ENCODE peak calls at places on chromosomes 7 and 10, in six cellular contexts. Q is GM23248, A is Ammon's horn, H is right cardiac atrium, Z is NCI-H2171 treated with DMSO at 0.1 percent for 48 hours, G is Right ventricle myocardium superior. V is an unnamed sample.

GRCh38 chr7:140639366-140640053 is 1.1 kb downstream of the DENND2A start:
- DNase-seq in Q (peak; percentile 78), A (no peak), H (peak; percentile 76), Z (peak; percentile 21), G (peak; percentile 58), V (no peak)

GRCh38 chr7:158403013-158403821 is 184.4 kb downstream of the PTPRN2 start:
- DNase-seq in Q (no peak), A (no peak), H (no peak), Z (no peak), G (no peak), V (no peak)

GRCh38 chr10:96334888-96335526 is 23.8 kb downstream of the OPALIN start:
- DNase-seq in Q (peak; percentile 56), A (peak; percentile 78), H (no peak), Z (peak; percentile 22), G (no peak), V (no peak)

GRCh38 chr10:124075116-124075955 is 18.1 kb downstream of the CHST15 start:
- DNase-seq in Q (no peak), A (peak; percentile 47), H (no peak), Z (no peak), G (no peak), V (no peak)

GRCh38 chr10:92407305-92408016 is 116.5 kb downstream of the MARCHF5 start:
- DNase-seq in Q (no peak), A (peak; percentile 7), H (no peak), Z (no peak), G (no peak), V (no peak)

GRCh38 chr7:131011437-131011752 is 277.4 kb upstream of the KLF14 start:
- DNase-seq in Q (peak; percentile 54), A (peak; percentile 78), H (peak; percentile 65), Z (no peak), G (peak; percentile 66), V (no peak)

GRCh38 chr7:158400601-158401225 is 186.9 kb downstream of the PTPRN2 start:
- DNase-seq in Q (no peak), A (no peak), H (no peak), Z (no peak), G (no peak), V (no peak)

GRCh38 chr7:31687024-31687423 is at the start of gene PPP1R17:
- DNase-seq in Q (no peak), A (peak; percentile 11), H (peak; percentile 88), Z (peak; percentile 84), G (peak; percentile 67), V (no peak)

GRCh38 chr7:135748770-135749169 is at the start of gene FAM180A:
- DNase-seq in Q (peak; percentile 94), A (no peak), H (peak; percentile 91), Z (no peak), G (peak; percentile 84), V (peak; percentile 74)

GRCh38 chr10:117363027-117363426 is 12.2 kb downstream of the PDZD8 start:
- DNase-seq in Q (peak; percentile 81), A (no peak), H (no peak), Z (no peak), G (no peak), V (no peak)

GRCh38 chr7:45586748-45587520 is 12.8 kb downstream of the ADCY1 start:
- DNase-seq in Q (no peak), A (no peak), H (no peak), Z (no peak), G (no peak), V (no peak)